ENCODE peak calls at places on chromosomes 2 and 18, in nine cellular contexts. One of them, this sample, is unnamed.

GRCh38 chr18:58321986-58322385 is 278.0 kb downstream of the NEDD4L start:
- DNase-seq in amniotic epithelial cell: peak
- DNase-seq in stimulated activated naive B cell treated with anti-CD40 and anti-IgM and Interleukin-4, amounts not matched to agents 10 μg/mL and 1 μg/mL and 100 μg/mL, for 72 hours: no peak
- DNase-seq in Calu3: peak
- DNase-seq in frontal cortex: peak
- DNase-seq in right cardiac atrium: peak
- DNase-seq in testis: peak
- DNase-seq in osteocyte: no peak
- DNase-seq in CD8-positive, alpha-beta T cell: peak
- DNase-seq in this sample: peak

GRCh38 chr2:240319855-240320560 is 115.5 kb upstream of the GPC1 start:
- DNase-seq in amniotic epithelial cell: peak
- DNase-seq in stimulated activated naive B cell treated with anti-CD40 and anti-IgM and Interleukin-4, amounts not matched to agents 10 μg/mL and 1 μg/mL and 100 μg/mL, for 72 hours: no peak
- DNase-seq in Calu3: peak
- DNase-seq in frontal cortex: no peak
- DNase-seq in right cardiac atrium: no peak
- DNase-seq in testis: peak
- DNase-seq in osteocyte: peak
- DNase-seq in CD8-positive, alpha-beta T cell: no peak
- DNase-seq in this sample: no peak

GRCh38 chr2:32715391-32715841 is 87.6 kb downstream of the TTC27 start:
- DNase-seq in amniotic epithelial cell: no peak
- DNase-seq in stimulated activated naive B cell treated with anti-CD40 and anti-IgM and Interleukin-4, amounts not matched to agents 10 μg/mL and 1 μg/mL and 100 μg/mL, for 72 hours: peak
- DNase-seq in Calu3: no peak
- DNase-seq in frontal cortex: no peak
- DNase-seq in right cardiac atrium: no peak
- DNase-seq in testis: no peak
- DNase-seq in osteocyte: no peak
- DNase-seq in CD8-positive, alpha-beta T cell: no peak
- DNase-seq in this sample: no peak

GRCh38 chr18:75363446-75364225 is 63.9 kb downstream of the SMIM21 start:
- DNase-seq in amniotic epithelial cell: peak
- DNase-seq in stimulated activated naive B cell treated with anti-CD40 and anti-IgM and Interleukin-4, amounts not matched to agents 10 μg/mL and 1 μg/mL and 100 μg/mL, for 72 hours: no peak
- DNase-seq in Calu3: no peak
- DNase-seq in frontal cortex: no peak
- DNase-seq in right cardiac atrium: no peak
- DNase-seq in testis: no peak
- DNase-seq in osteocyte: peak
- DNase-seq in CD8-positive, alpha-beta T cell: no peak
- DNase-seq in this sample: no peak

GRCh38 chr2:19717446-19717845 is 184.3 kb downstream of the TTC32 start:
- DNase-seq in amniotic epithelial cell: no peak
- DNase-seq in stimulated activated naive B cell treated with anti-CD40 and anti-IgM and Interleukin-4, amounts not matched to agents 10 μg/mL and 1 μg/mL and 100 μg/mL, for 72 hours: no peak
- DNase-seq in Calu3: no peak
- DNase-seq in frontal cortex: no peak
- DNase-seq in right cardiac atrium: no peak
- DNase-seq in testis: no peak
- DNase-seq in osteocyte: no peak
- DNase-seq in CD8-positive, alpha-beta T cell: no peak
- DNase-seq in this sample: no peak

GRCh38 chr2:190804182-190804795 is 76.3 kb upstream of the GLS start:
- DNase-seq in amniotic epithelial cell: peak
- DNase-seq in stimulated activated naive B cell treated with anti-CD40 and anti-IgM and Interleukin-4, amounts not matched to agents 10 μg/mL and 1 μg/mL and 100 μg/mL, for 72 hours: no peak
- DNase-seq in Calu3: peak
- DNase-seq in frontal cortex: no peak
- DNase-seq in right cardiac atrium: no peak
- DNase-seq in testis: no peak
- DNase-seq in osteocyte: no peak
- DNase-seq in CD8-positive, alpha-beta T cell: no peak
- DNase-seq in this sample: no peak

GRCh38 chr2:32355976-32356734 is 668 bp upstream of the BIRC6 start:
- DNase-seq in amniotic epithelial cell: no peak
- DNase-seq in stimulated activated naive B cell treated with anti-CD40 and anti-IgM and Interleukin-4, amounts not matched to agents 10 μg/mL and 1 μg/mL and 100 μg/mL, for 72 hours: no peak
- DNase-seq in Calu3: no peak
- DNase-seq in frontal cortex: no peak
- DNase-seq in right cardiac atrium: no peak
- DNase-seq in testis: no peak
- DNase-seq in osteocyte: no peak
- DNase-seq in CD8-positive, alpha-beta T cell: no peak
- DNase-seq in this sample: no peak

GRCh38 chr2:133120310-133120709 is 448.0 kb downstream of the NCKAP5 start:
- DNase-seq in amniotic epithelial cell: no peak
- DNase-seq in stimulated activated naive B cell treated with anti-CD40 and anti-IgM and Interleukin-4, amounts not matched to agents 10 μg/mL and 1 μg/mL and 100 μg/mL, for 72 hours: no peak
- DNase-seq in Calu3: no peak
- DNase-seq in frontal cortex: no peak
- DNase-seq in right cardiac atrium: no peak
- DNase-seq in testis: no peak
- DNase-seq in osteocyte: no peak
- DNase-seq in CD8-positive, alpha-beta T cell: no peak
- DNase-seq in this sample: no peak

GRCh38 chr2:192013211-192013610 is 166.3 kb upstream of the CAVIN2 start:
- DNase-seq in amniotic epithelial cell: no peak
- DNase-seq in stimulated activated naive B cell treated with anti-CD40 and anti-IgM and Interleukin-4, amounts not matched to agents 10 μg/mL and 1 μg/mL and 100 μg/mL, for 72 hours: no peak
- DNase-seq in Calu3: no peak
- DNase-seq in frontal cortex: no peak
- DNase-seq in right cardiac atrium: no peak
- DNase-seq in testis: no peak
- DNase-seq in osteocyte: no peak
- DNase-seq in CD8-positive, alpha-beta T cell: no peak
- DNase-seq in this sample: no peak

GRCh38 chr2:25281581-25281980 is 60.1 kb downstream of the DNMT3A start:
- DNase-seq in amniotic epithelial cell: no peak
- DNase-seq in stimulated activated naive B cell treated with anti-CD40 and anti-IgM and Interleukin-4, amounts not matched to agents 10 μg/mL and 1 μg/mL and 100 μg/mL, for 72 hours: no peak
- DNase-seq in Calu3: no peak
- DNase-seq in frontal cortex: no peak
- DNase-seq in right cardiac atrium: no peak
- DNase-seq in testis: peak
- DNase-seq in osteocyte: no peak
- DNase-seq in CD8-positive, alpha-beta T cell: no peak
- DNase-seq in this sample: no peak

GRCh38 chr2:233209117-233209977 is 42.1 kb upstream of the ATG16L1 start:
- DNase-seq in amniotic epithelial cell: peak
- DNase-seq in stimulated activated naive B cell treated with anti-CD40 and anti-IgM and Interleukin-4, amounts not matched to agents 10 μg/mL and 1 μg/mL and 100 μg/mL, for 72 hours: no peak
- DNase-seq in Calu3: no peak
- DNase-seq in frontal cortex: no peak
- DNase-seq in right cardiac atrium: no peak
- DNase-seq in testis: no peak
- DNase-seq in osteocyte: no peak
- DNase-seq in CD8-positive, alpha-beta T cell: no peak
- DNase-seq in this sample: no peak

GRCh38 chr18:55863876-55864275 is 275.9 kb upstream of the TCF4 start:
- DNase-seq in amniotic epithelial cell: no peak
- DNase-seq in stimulated activated naive B cell treated with anti-CD40 and anti-IgM and Interleukin-4, amounts not matched to agents 10 μg/mL and 1 μg/mL and 100 μg/mL, for 72 hours: no peak
- DNase-seq in Calu3: no peak
- DNase-seq in frontal cortex: no peak
- DNase-seq in right cardiac atrium: peak
- DNase-seq in testis: no peak
- DNase-seq in osteocyte: no peak
- DNase-seq in CD8-positive, alpha-beta T cell: no peak
- DNase-seq in this sample: no peak

This sample was measured in effector CD4-positive, alpha-beta T cell.